ENCODE peak calls at places on chromosomes 3 and 15, in nine cellular contexts. L is IMR-90, P is HepG2, C is SK-N-SH, R is vagina, Z is left lung, B is heart right ventricle, M is mammary epithelial cell, N is uterus. T is an unnamed sample.

GRCh38 chr15:62849316-62850129 is 193.0 kb upstream of the TPM1 start:
- DNase-seq in L (no peak), P (no peak), C (no peak), R (no peak), Z (no peak), B (no peak), M (no peak), N (no peak), T (peak)

GRCh38 chr15:32003558-32003957 is 26.8 kb upstream of the CHRNA7 start:
- DNase-seq in L (no peak), P (no peak), C (no peak), R (no peak), Z (no peak), B (no peak), M (no peak), N (no peak), T (no peak)

GRCh38 chr15:68560501-68561113 is 18.2 kb upstream of the CORO2B start:
- DNase-seq in L (no peak), P (no peak), C (no peak), R (no peak), Z (no peak), B (no peak), M (no peak), N (no peak), T (peak)

GRCh38 chr3:185537369-185537970 is 14.9 kb downstream of the LIPH start:
- DNase-seq in L (peak), P (peak), C (no peak), R (no peak), Z (no peak), B (no peak), M (peak), N (no peak), T (no peak)

GRCh38 chr3:174440350-174440716 is 418.8 kb upstream of the NAALADL2 start:
- DNase-seq in L (peak), P (no peak), C (no peak), R (no peak), Z (no peak), B (no peak), M (no peak), N (peak), T (no peak)

GRCh38 chr3:168865022-168865551 is 769.4 kb upstream of the GOLIM4 start:
- DNase-seq in L (peak), P (no peak), C (peak), R (no peak), Z (no peak), B (no peak), M (no peak), N (no peak), T (no peak)

GRCh38 chr15:80325206-80325605 is 73.2 kb upstream of the CTXND1 start:
- DNase-seq in L (no peak), P (no peak), C (no peak), R (no peak), Z (no peak), B (no peak), M (no peak), N (no peak), T (no peak)

GRCh38 chr3:188003188-188004171 is 150.5 kb upstream of the LPP start:
- DNase-seq in L (no peak), P (peak), C (no peak), R (no peak), Z (no peak), B (no peak), M (peak), N (no peak), T (no peak)

GRCh38 chr3:135992072-135992471 is 26.5 kb downstream of the PPP2R3A start:
- DNase-seq in L (peak), P (no peak), C (no peak), R (no peak), Z (no peak), B (no peak), M (peak), N (peak), T (no peak)

GRCh38 chr3:136957751-136958288 is at the start of gene IL20RB:
- DNase-seq in L (peak), P (no peak), C (no peak), R (no peak), Z (no peak), B (no peak), M (peak), N (no peak), T (peak)

GRCh38 chr3:4914464-4914863 is 64.8 kb upstream of the BHLHE40 start:
- DNase-seq in L (no peak), P (no peak), C (no peak), R (no peak), Z (no peak), B (no peak), M (no peak), N (no peak), T (no peak)

GRCh38 chr3:34357461-34357860 is 559.0 kb downstream of the PDCD6IP start:
- DNase-seq in L (no peak), P (no peak), C (no peak), R (no peak), Z (no peak), B (no peak), M (no peak), N (no peak), T (no peak)

GRCh38 chr15:62547584-62547983 is 382.5 kb upstream of the C2CD4B start:
- DNase-seq in L (no peak), P (no peak), C (no peak), R (no peak), Z (no peak), B (no peak), M (no peak), N (no peak), T (no peak)

GRCh38 chr3:294096-294495 is 97.5 kb downstream of the CHL1 start:
- DNase-seq in L (no peak), P (no peak), C (no peak), R (no peak), Z (no peak), B (no peak), M (peak), N (no peak), T (no peak)

GRCh38 chr3:52221563-52222318 is 3.7 kb downstream of the TLR9 start:
- DNase-seq in L (no peak), P (no peak), C (no peak), R (no peak), Z (peak), B (no peak), M (no peak), N (peak), T (peak)

GRCh38 chr3:45906681-45907220 is 20.4 kb downstream of the CCR9 start:
- DNase-seq in L (peak), P (peak), C (peak), R (no peak), Z (no peak), B (no peak), M (no peak), N (no peak), T (peak)

GRCh38 chr3:11155341-11156025 is 1.2 kb downstream of the HRH1 start:
- DNase-seq in L (peak), P (peak), C (peak), R (no peak), Z (peak), B (peak), M (peak), N (peak), T (peak)

GRCh38 chr3:14152963-14153355 is 25.4 kb downstream of the XPC start:
- DNase-seq in L (no peak), P (no peak), C (no peak), R (peak), Z (no peak), B (no peak), M (no peak), N (no peak), T (no peak)

GRCh38 chr15:68612979-68613740 is 34.4 kb downstream of the CORO2B start:
- DNase-seq in L (peak), P (no peak), C (no peak), R (no peak), Z (no peak), B (no peak), M (no peak), N (no peak), T (no peak)

GRCh38 chr15:101183226-101183925 is 68.5 kb downstream of the CHSY1 start:
- DNase-seq in L (peak), P (no peak), C (no peak), R (no peak), Z (no peak), B (no peak), M (no peak), N (no peak), T (no peak)

GRCh38 chr3:180534828-180535227 is 67.1 kb upstream of the TTC14 start:
- DNase-seq in L (no peak), P (no peak), C (no peak), R (no peak), Z (no peak), B (no peak), M (no peak), N (no peak), T (no peak)

GRCh38 chr15:48616216-48616615 is 29.3 kb downstream of the FBN1 start:
- DNase-seq in L (peak), P (no peak), C (no peak), R (no peak), Z (no peak), B (no peak), M (no peak), N (no peak), T (no peak)

GRCh38 chr3:98185180-98185579 is 18.7 kb downstream of the OR5H15 start:
- DNase-seq in L (no peak), P (no peak), C (no peak), R (no peak), Z (no peak), B (no peak), M (no peak), N (no peak), T (peak)
- TF ChIP-seq CTCF in L (no peak), P (peak), C (no peak), R (no peak), Z (no peak), B (no peak), M (no peak), N (no peak), T (peak)

DNA sequence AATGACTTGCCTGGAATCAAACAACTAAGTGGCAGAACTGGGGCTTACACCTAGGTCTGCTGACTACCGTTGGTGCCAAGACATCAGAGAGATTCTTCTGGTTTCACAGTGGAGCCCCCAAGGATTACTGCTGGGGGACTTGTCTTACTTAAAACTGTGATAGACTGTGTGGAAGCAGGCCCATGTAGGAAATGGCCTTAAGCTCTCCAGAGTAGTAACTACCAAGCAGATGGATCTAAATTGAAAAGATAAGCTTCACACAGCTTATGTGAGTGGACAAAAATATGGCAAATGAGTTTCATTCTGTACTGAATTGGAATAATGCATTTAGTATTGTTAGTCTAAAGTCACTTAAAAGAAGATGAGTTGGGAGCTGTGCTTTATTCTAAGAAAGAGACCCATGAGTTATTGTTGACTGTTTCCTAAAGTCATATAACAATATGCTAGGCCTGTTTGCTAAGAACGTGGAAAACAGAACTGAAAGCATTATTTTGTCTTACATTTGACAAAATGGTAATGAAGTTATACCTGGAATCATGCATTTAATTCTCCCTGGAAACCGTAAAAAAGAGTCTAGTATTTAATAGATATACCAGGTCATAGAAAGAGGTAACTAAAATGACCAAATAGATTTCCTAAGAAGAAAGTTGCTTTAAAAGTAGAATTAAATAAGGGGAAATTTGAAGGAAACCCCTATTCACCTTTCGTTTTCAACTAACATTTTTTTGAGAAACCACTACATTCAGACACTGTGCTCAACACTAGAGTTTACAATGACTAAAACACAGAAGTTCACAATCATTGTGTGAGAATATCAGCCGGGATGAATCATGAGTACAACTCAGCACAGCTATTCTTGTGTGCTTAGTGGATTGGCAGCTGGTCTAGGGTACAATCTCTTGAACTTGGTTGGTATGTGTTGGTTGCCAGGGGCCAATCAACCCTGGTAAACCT is 13.0 kb upstream of the MAPK6 start:
- DNase-seq in L (peak), P (peak), C (peak), R (no peak), Z (no peak), B (no peak), M (peak), N (no peak), T (no peak)
- H3K27ac ChIP-seq in L (no peak), P (peak), C (no peak), R (no peak), Z (no peak), B (peak), M (peak), N (no peak), T (no peak)

GRCh38 chr15:41603941-41604660 is 45.1 kb downstream of the TYRO3 start:
- DNase-seq in L (peak), P (peak), C (peak), R (no peak), Z (no peak), B (peak), M (peak), N (peak), T (peak)
- TF ChIP-seq CTCF in L (peak), P (peak), C (peak), R (peak), Z (peak), B (peak), M (peak), N (peak), T (peak)

GRCh38 chr15:59170295-59170881 is 36.3 kb upstream of the LDHAL6B start:
- DNase-seq in L (no peak), P (peak), C (peak), R (no peak), Z (no peak), B (peak), M (peak), N (peak), T (peak)

GRCh38 chr15:59168536-59168935 is 38.1 kb upstream of the LDHAL6B start:
- DNase-seq in L (peak), P (peak), C (no peak), R (no peak), Z (no peak), B (no peak), M (peak), N (no peak), T (no peak)

GRCh38 chr15:59170998-59171397 is 35.6 kb upstream of the LDHAL6B start:
- DNase-seq in L (no peak), P (no peak), C (no peak), R (no peak), Z (no peak), B (no peak), M (no peak), N (no peak), T (no peak)

GRCh38 chr15:59166601-59167265 is 39.9 kb upstream of the LDHAL6B start:
- DNase-seq in L (no peak), P (no peak), C (no peak), R (no peak), Z (no peak), B (no peak), M (no peak), N (no peak), T (peak)

DNA sequence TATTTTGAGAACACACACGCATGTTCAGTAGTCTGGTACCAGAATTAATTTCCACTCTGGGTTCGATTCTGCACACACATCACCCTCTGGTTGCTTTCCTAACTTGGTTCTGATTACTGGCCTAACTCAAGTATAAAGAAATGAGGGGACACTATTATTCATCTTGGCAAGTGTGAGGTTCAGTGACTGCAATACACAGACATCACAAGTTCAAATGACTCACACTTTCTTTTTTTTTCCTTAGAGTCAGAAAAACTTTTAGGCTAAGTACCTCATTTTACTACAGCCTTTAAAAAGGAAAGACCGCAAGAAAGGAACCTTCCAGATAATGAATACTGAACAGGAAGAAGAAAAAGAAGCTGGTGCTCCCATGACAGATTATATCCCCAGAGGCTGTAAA is 37.3 kb upstream of the LDHAL6B start:
- DNase-seq in L (peak), P (no peak), C (no peak), R (no peak), Z (no peak), B (no peak), M (peak), N (no peak), T (no peak)
- H3K27ac ChIP-seq in L (no peak), P (no peak), C (peak), R (peak), Z (peak), B (peak), M (peak), N (peak), T (no peak)

T was measured in endodermal cell.